ENCODE peak calls at places on chromosomes 16 and 17, in four cellular contexts. U, E, O and Y are unnamed samples.

GRCh38 chr16:82653550-82654511 is 27.1 kb downstream of the CDH13 start:
- DNase-seq in E (no peak), O (no peak), U (no peak), Y (no peak)

GRCh38 chr16:54430491-54431030 is 144.0 kb upstream of the IRX3 start:
- DNase-seq in U (no peak), E (no peak), O (no peak), Y (no peak)

GRCh38 chr16:86319871-86320270 is 190.5 kb upstream of the FOXF1 start:
- DNase-seq in O (no peak), U (no peak), E (no peak), Y (no peak)

GRCh38 chr16:4347010-4347409 is 4.1 kb downstream of the PAM16 start:
- DNase-seq in U (no peak), E (no peak), O (no peak), Y (no peak)

GRCh38 chr16:8505327-8505991 is 84.9 kb downstream of the TMEM114 start:
- DNase-seq in E (no peak), O (no peak), U (no peak), Y (peak)

GRCh38 chr17:9072626-9073339 is 51.5 kb downstream of the NTN1 start:
- DNase-seq in U (no peak), O (no peak), E (no peak), Y (peak)

GRCh38 chr16:30659507-30660423 is 1.5 kb downstream of the FBRS start:
- DNase-seq in U (no peak), O (no peak), E (peak), Y (peak)

GRCh38 chr17:66540131-66540781 is 237.8 kb downstream of the PRKCA start:
- DNase-seq in E (no peak), U (no peak), O (no peak), Y (peak)

GRCh38 chr17:60941028-60941427 is 263.4 kb downstream of the BCAS3 start:
- DNase-seq in E (no peak), O (no peak), U (no peak), Y (peak)

GRCh38 chr16:81945665-81946064 is 65.6 kb downstream of the SDR42E1 start:
- DNase-seq in E (no peak), U (no peak), O (no peak), Y (no peak)

GRCh38 chr16:14325921-14326401 is 254.8 kb downstream of the MRTFB start:
- DNase-seq in U (no peak), O (peak), E (no peak), Y (no peak)

GRCh38 chr17:73506470-73507435 is 137.5 kb downstream of the SDK2 start:
- DNase-seq in E (no peak), O (no peak), U (no peak), Y (no peak)

GRCh38 chr17:59890720-59891119 is 2.0 kb downstream of the TUBD1 start:
- DNase-seq in E (no peak), U (no peak), O (no peak), Y (no peak)

GRCh38 chr16:64969221-64969620 is 152.6 kb downstream of the CDH11 start:
- DNase-seq in U (no peak), E (no peak), O (no peak), Y (no peak)

GRCh38 chr17:8087942-8088230 is 370 bp upstream of the ALOX12B start:
- DNase-seq in O (no peak), E (no peak), U (no peak), Y (no peak)

GRCh38 chr16:68265078-68265925 is 976 bp downstream of the SLC7A6 start:
- DNase-seq in U (no peak), O (no peak), E (peak), Y (peak)

GRCh38 chr17:51057534-51057933 is 63.1 kb downstream of the SPAG9 start:
- DNase-seq in O (no peak), E (no peak), U (no peak), Y (no peak)

GRCh38 chr16:84103678-84104077 is 13.1 kb downstream of the MBTPS1 start:
- DNase-seq in U (no peak), O (no peak), E (no peak), Y (no peak)

GRCh38 chr17:3798273-3799180 is 2.5 kb downstream of the ITGAE start:
- DNase-seq in E (peak), U (no peak), O (no peak), Y (no peak)

GRCh38 chr17:32878211-32878610 is 1.3 kb upstream of the MYO1D start:
- DNase-seq in U (no peak), E (no peak), O (no peak), Y (no peak)